ENCODE peak calls at places on chromosomes 7 and 10, in five cellular contexts. Q is stimulated activated CD4-positive, alpha-beta T cell treated with anti-CD3 and anti-CD28 coated beads, Interleukin-12 subunit alpha, Interleukin-12 subunit beta, amount 100 ng/mL, for 4 hours; Z is type B pancreatic cell; X is AG04449; S is germinal center. I is an unnamed sample.

GRCh38 chr10:126135177-126135576 is 238.8 kb downstream of the FANK1 start:
- DNase-seq in Q (no peak), Z (no peak), X (no peak), S (no peak), I (no peak)

GRCh38 chr7:87058739-87059524 is 522 bp downstream of the ELAPOR2 start:
- DNase-seq in Q (no peak), Z (no peak), X (no peak), S (peak; percentile 63), I (no peak)

GRCh38 chr10:58846856-58847255 is 329.6 kb upstream of the PHYHIPL start:
- DNase-seq in Q (no peak), Z (no peak), X (no peak), S (no peak), I (peak; percentile 53)

GRCh38 chr7:1920266-1920681 is 250.2 kb downstream of the ELFN1 start:
- DNase-seq in Q (no peak), Z (no peak), X (no peak), S (peak; percentile 68), I (no peak)

GRCh38 chr10:78405781-78406180 is 372.1 kb downstream of the RPS24 start:
- DNase-seq in Q (no peak), Z (no peak), X (no peak), S (no peak), I (no peak)

GRCh38 chr10:117933036-117933435 is 113.7 kb downstream of the RAB11FIP2 start:
- DNase-seq in Q (no peak), Z (no peak), X (peak; percentile 7), S (no peak), I (no peak)

GRCh38 chr10:60237977-60238376 is 151.7 kb downstream of the ANK3 start:
- DNase-seq in Q (no peak), Z (no peak), X (no peak), S (peak; percentile 15), I (no peak)

GRCh38 chr10:89342219-89342966 is 14.6 kb downstream of the IFIT3 start:
- DNase-seq in Q (no peak), Z (no peak), X (no peak), S (no peak), I (no peak)

GRCh38 chr10:116673866-116674265 is 53.1 kb downstream of the PNLIPRP2 start:
- DNase-seq in Q (no peak), Z (no peak), X (no peak), S (no peak), I (no peak)

GRCh38 chr10:119644215-119644826 is 6.9 kb upstream of the BAG3 start:
- DNase-seq in Q (no peak), Z (no peak), X (no peak), S (no peak), I (no peak)

GRCh38 chr10:122461729-122462532 is 578 bp downstream of the HTRA1 start:
- DNase-seq in Q (no peak), Z (no peak), X (no peak), S (no peak), I (no peak)

I was measured in esophagus muscularis mucosa.